ENCODE peak calls at places on chromosome 6, in seven cellular contexts. I, C, J, A, R, Z and Q are unnamed samples.

GRCh38 chr6:154499854-154500589 is 10.5 kb downstream of the CNKSR3 start:
- DNase-seq in Z (no peak), J (no peak), A (no peak), I (peak; percentile 80), C (no peak), R (no peak), Q (no peak)

GRCh38 chr6:47741807-47742206 is 40.0 kb upstream of the OPN5 start:
- DNase-seq in A (no peak), I (no peak), R (peak; percentile 26), J (no peak), Z (no peak), C (peak; percentile 36), Q (no peak)

GRCh38 chr6:168542301-168542700 is 101.3 kb downstream of the SMOC2 start:
- DNase-seq in C (peak; percentile 44), Z (no peak), I (peak; percentile 59), A (no peak), J (no peak), R (no peak), Q (no peak)

GRCh38 chr6:53065266-53066058 is at the start of gene FBXO9:
- DNase-seq in A (peak; percentile 80), Z (peak; percentile 50), J (peak; percentile 76), C (no peak), I (peak; percentile 68), R (peak; percentile 87), Q (no peak)

GRCh38 chr6:39050453-39051112 is 2.0 kb downstream of the GLP1R start:
- DNase-seq in R (no peak), A (no peak), I (no peak), Z (no peak), C (no peak), J (no peak), Q (no peak)

GRCh38 chr6:14361297-14361696 is 243.7 kb downstream of the CD83 start:
- DNase-seq in Z (no peak), C (no peak), I (no peak), R (no peak), J (no peak), A (no peak), Q (no peak)

GRCh38 chr6:159098636-159099106 is 53.9 kb upstream of the TAGAP start:
- DNase-seq in R (no peak), I (peak; percentile 65), C (no peak), A (peak; percentile 69), J (peak; percentile 66), Z (no peak), Q (no peak)

GRCh38 chr6:92647630-92648029 is 771.7 kb downstream of the EPHA7 start:
- DNase-seq in Z (peak; percentile 4), I (no peak), C (no peak), R (no peak), A (no peak), J (no peak), Q (no peak)

GRCh38 chr6:131792091-131792496 is 15.7 kb upstream of the ENPP1 start:
- DNase-seq in A (no peak), Z (peak; percentile 3), R (no peak), J (no peak), C (peak; percentile 85), I (peak; percentile 88), Q (peak; percentile 49)

GRCh38 chr6:37496951-37497885 is 2.5 kb downstream of the CCDC167 start:
- DNase-seq in J (no peak), R (peak; percentile 75), Z (no peak), C (no peak), A (no peak), I (no peak), Q (no peak)

GRCh38 chr6:167826230-167827061 is at the start of gene AFDN:
- DNase-seq in A (peak; percentile 68), I (peak; percentile 64), J (peak; percentile 73), C (no peak), R (no peak), Z (peak; percentile 46), Q (peak; percentile 21)

GRCh38 chr6:93886416-93886815 is 467.1 kb upstream of the EPHA7 start:
- DNase-seq in J (no peak), A (no peak), I (no peak), R (no peak), Z (no peak), C (no peak), Q (no peak)

GRCh38 chr6:34537922-34538550 is 18.1 kb downstream of the SPDEF start:
- DNase-seq in Z (no peak), R (no peak), J (no peak), A (no peak), C (no peak), I (no peak), Q (no peak)

GRCh38 chr6:28558629-28559028 is 32.9 kb downstream of the GPX5 start:
- DNase-seq in A (no peak), I (no peak), J (no peak), C (no peak), R (no peak), Z (no peak), Q (no peak)

GRCh38 chr6:152185158-152185574 is 377.7 kb downstream of the ESR1 start:
- DNase-seq in A (peak; percentile 44), J (no peak), C (no peak), Z (no peak), I (no peak), R (no peak), Q (no peak)

GRCh38 chr6:4583026-4583425 is 193.2 kb upstream of the CDYL start:
- DNase-seq in C (peak; percentile 40), A (no peak), J (no peak), Z (peak; percentile 39), R (no peak), I (no peak), Q (no peak)

GRCh38 chr6:109255946-109256628 is 126.2 kb downstream of the CD164 start:
- DNase-seq in A (no peak), J (no peak), Z (no peak), C (no peak), I (no peak), R (no peak), Q (no peak)

GRCh38 chr6:151107897-151108427 is 131.8 kb upstream of the AKAP12 start:
- DNase-seq in C (no peak), Z (no peak), A (no peak), R (no peak), I (no peak), J (no peak), Q (no peak)

GRCh38 chr6:8589941-8590676 is 154.8 kb upstream of the SLC35B3 start:
- DNase-seq in A (no peak), R (peak; percentile 48), C (no peak), J (no peak), I (peak; percentile 87), Z (peak; percentile 1), Q (no peak)

GRCh38 chr6:36717871-36718540 is 20.4 kb downstream of the RAB44 start:
- DNase-seq in I (no peak), J (no peak), C (no peak), A (no peak), Z (no peak), R (no peak), Q (no peak)

GRCh38 chr6:78629154-78629721 is 238.1 kb upstream of the IRAK1BP1 start:
- DNase-seq in J (no peak), R (no peak), I (no peak), Z (peak; percentile 59), C (peak; percentile 34), A (no peak), Q (peak; percentile 14)

GRCh38 chr6:5471637-5472430 is 210.5 kb downstream of the FARS2 start:
- DNase-seq in R (no peak), I (peak; percentile 94), J (no peak), C (no peak), Z (no peak), A (no peak), Q (no peak)

GRCh38 chr6:156866181-156866862 is 89.1 kb downstream of the ARID1B start:
- DNase-seq in J (peak; percentile 30), A (no peak), Z (peak; percentile 62), I (no peak), C (peak; percentile 46), R (no peak), Q (peak; percentile 73)

GRCh38 chr6:98039876-98040605 is 757.0 kb upstream of the MMS22L start:
- DNase-seq in C (peak; percentile 3), A (no peak), J (no peak), Z (peak; percentile 18), I (no peak), R (peak; percentile 64), Q (peak; percentile 0)

GRCh38 chr6:138640028-138640427 is 133.5 kb upstream of the CCDC28A start:
- DNase-seq in R (no peak), C (no peak), J (no peak), Z (no peak), I (no peak), A (no peak), Q (no peak)